ENCODE peak calls at places on chromosome 21, in eight cellular contexts. One of them, this sample, is unnamed. For H3K9me3, the result is how much of the 10 kb centered on the place peaks cover.

GRCh38 chr21:43303240-43304178 is 123.4 kb downstream of the SIK1 start:
- DNase-seq in ovary: peak
- DNase-seq in tibial nerve: no peak
- DNase-seq in sigmoid colon: peak
- DNase-seq in upper lobe of left lung: no peak
- DNase-seq in stomach: no peak
- DNase-seq in suprapubic skin: no peak
- DNase-seq in A549: no peak
- DNase-seq in this sample: no peak

GRCh38 chr21:39633770-39634181 is 21.0 kb downstream of the B3GALT5 start:
- DNase-seq in ovary: no peak
- DNase-seq in upper lobe of left lung: no peak
- DNase-seq in A549: peak
- DNase-seq in suprapubic skin: no peak
- DNase-seq in sigmoid colon: no peak
- DNase-seq in stomach: no peak
- DNase-seq in tibial nerve: no peak
- DNase-seq in this sample: peak

GRCh38 chr21:42524341-42525227 is 10.9 kb downstream of the SLC37A1 start:
- DNase-seq in stomach: peak
- DNase-seq in ovary: peak
- DNase-seq in upper lobe of left lung: peak
- DNase-seq in suprapubic skin: peak
- DNase-seq in sigmoid colon: peak
- DNase-seq in A549: no peak
- DNase-seq in tibial nerve: peak
- DNase-seq in this sample: no peak

GRCh38 chr21:39461419-39461818 is 9.6 kb downstream of the SH3BGR start:
- DNase-seq in stomach: no peak
- DNase-seq in suprapubic skin: no peak
- DNase-seq in tibial nerve: no peak
- DNase-seq in A549: no peak
- DNase-seq in upper lobe of left lung: no peak
- DNase-seq in sigmoid colon: no peak
- DNase-seq in ovary: no peak
- DNase-seq in this sample: peak

GRCh38 chr21:16455978-16456377 is 726.2 kb downstream of the USP25 start:
- DNase-seq in suprapubic skin: no peak
- DNase-seq in upper lobe of left lung: no peak
- DNase-seq in stomach: no peak
- DNase-seq in tibial nerve: no peak
- DNase-seq in sigmoid colon: no peak
- DNase-seq in A549: no peak
- DNase-seq in ovary: no peak
- DNase-seq in this sample: no peak

GRCh38 chr21:43269981-43270670 is 101.3 kb downstream of the CRYAA start:
- DNase-seq in upper lobe of left lung: peak
- DNase-seq in tibial nerve: no peak
- DNase-seq in stomach: no peak
- DNase-seq in sigmoid colon: no peak
- DNase-seq in ovary: peak
- DNase-seq in A549: no peak
- DNase-seq in suprapubic skin: no peak
- DNase-seq in this sample: no peak

GRCh38 chr21:37557261-37557950 is 190.8 kb downstream of the DYRK1A start:
- DNase-seq in ovary: no peak
- DNase-seq in tibial nerve: no peak
- DNase-seq in stomach: no peak
- DNase-seq in sigmoid colon: no peak
- DNase-seq in suprapubic skin: no peak
- DNase-seq in A549: no peak
- DNase-seq in upper lobe of left lung: no peak
- DNase-seq in this sample: peak

GRCh38 chr21:43357708-43358430 is 69.1 kb downstream of the SIK1 start:
- DNase-seq in ovary: peak
- DNase-seq in sigmoid colon: no peak
- DNase-seq in suprapubic skin: no peak
- DNase-seq in tibial nerve: no peak
- DNase-seq in stomach: no peak
- DNase-seq in A549: no peak
- DNase-seq in upper lobe of left lung: peak
- DNase-seq in this sample: no peak

GRCh38 chr21:22476726-22477646 is 1478.8 kb downstream of the NCAM2 start:
- DNase-seq in tibial nerve: no peak
- DNase-seq in sigmoid colon: no peak
- DNase-seq in suprapubic skin: no peak
- DNase-seq in ovary: no peak
- DNase-seq in A549: no peak
- DNase-seq in stomach: no peak
- DNase-seq in upper lobe of left lung: no peak
- DNase-seq in this sample: no peak

GRCh38 chr21:22468893-22469292 is 1470.7 kb downstream of the NCAM2 start:
- DNase-seq in suprapubic skin: no peak
- DNase-seq in sigmoid colon: no peak
- DNase-seq in stomach: no peak
- DNase-seq in upper lobe of left lung: no peak
- DNase-seq in tibial nerve: no peak
- DNase-seq in A549: no peak
- DNase-seq in ovary: no peak
- DNase-seq in this sample: no peak

GRCh38 chr21:22476214-22476613 is 1478.0 kb downstream of the NCAM2 start:
- DNase-seq in stomach: no peak
- DNase-seq in ovary: no peak
- DNase-seq in A549: no peak
- DNase-seq in tibial nerve: no peak
- DNase-seq in upper lobe of left lung: no peak
- DNase-seq in suprapubic skin: no peak
- DNase-seq in sigmoid colon: no peak
- DNase-seq in this sample: no peak

DNA sequence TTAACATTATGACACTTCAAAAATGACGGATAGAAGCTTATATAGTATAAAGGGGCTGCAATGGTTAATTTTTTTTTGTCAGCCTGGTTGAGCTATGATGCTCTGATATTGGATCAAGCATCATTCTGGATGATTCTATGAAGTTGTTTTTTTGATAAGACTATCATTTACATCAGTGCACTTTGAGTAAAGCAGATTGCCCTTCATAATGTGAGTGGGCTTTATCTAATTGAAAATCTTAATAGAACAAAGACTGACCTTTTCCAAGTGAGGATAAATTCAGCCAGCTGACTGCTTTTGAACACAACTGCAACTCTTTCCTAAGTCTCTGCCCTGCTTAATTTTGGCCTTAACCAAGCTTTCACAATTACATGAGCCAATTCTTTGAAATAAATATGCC is 1476.2 kb downstream of the NCAM2 start:
- DNase-seq in suprapubic skin: no peak
- DNase-seq in stomach: no peak
- DNase-seq in ovary: no peak
- DNase-seq in upper lobe of left lung: no peak
- DNase-seq in A549: no peak
- DNase-seq in tibial nerve: no peak
- DNase-seq in sigmoid colon: no peak
- DNase-seq in this sample: no peak
- H3K9me3 ChIP-seq in suprapubic skin: under half
- H3K9me3 ChIP-seq in stomach: under half
- H3K9me3 ChIP-seq in ovary: under half
- H3K9me3 ChIP-seq in upper lobe of left lung: under half
- H3K9me3 ChIP-seq in A549: under half
- H3K9me3 ChIP-seq in tibial nerve: under half
- H3K9me3 ChIP-seq in sigmoid colon: under half
- H3K9me3 ChIP-seq in this sample: under half

DNA sequence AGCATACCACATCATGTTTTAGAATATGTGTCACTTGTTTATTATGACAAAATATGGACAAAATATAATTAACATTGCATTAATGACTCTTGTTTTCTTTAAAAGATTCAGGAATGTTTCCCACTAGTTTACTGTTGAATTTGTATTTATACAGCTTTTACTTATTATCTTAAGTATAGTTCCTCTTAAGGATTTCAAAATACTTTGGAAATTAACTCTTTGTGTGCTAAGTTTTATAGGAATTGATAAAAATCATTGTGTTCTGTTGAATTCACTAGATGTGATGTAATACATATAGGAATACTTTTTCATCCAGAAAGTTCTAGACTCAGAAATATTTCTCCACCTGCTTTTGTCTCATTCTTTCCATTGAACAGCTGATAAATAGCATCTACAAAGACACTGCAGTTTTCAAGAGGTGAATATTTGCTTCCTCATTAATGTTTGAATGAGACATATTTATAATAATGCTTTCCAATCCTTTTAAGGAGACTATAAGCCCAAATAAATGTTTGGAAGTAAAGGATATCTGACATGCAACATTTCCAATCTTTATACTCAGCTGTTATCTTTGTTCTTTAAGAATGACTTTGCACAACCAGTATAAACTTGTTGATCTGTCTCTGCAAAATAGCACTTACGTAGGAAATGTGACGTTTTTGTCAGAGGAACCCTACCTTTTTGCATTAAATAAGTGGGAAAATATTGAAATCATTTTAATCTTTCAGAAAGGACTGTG is 38.4 kb upstream of the SAMSN1 start:
- DNase-seq in upper lobe of left lung: no peak
- DNase-seq in tibial nerve: no peak
- DNase-seq in suprapubic skin: no peak
- DNase-seq in ovary: no peak
- DNase-seq in stomach: no peak
- DNase-seq in sigmoid colon: no peak
- DNase-seq in A549: no peak
- DNase-seq in this sample: no peak
- TF ChIP-seq EP300 in upper lobe of left lung: no peak
- TF ChIP-seq EP300 in tibial nerve: no peak
- TF ChIP-seq EP300 in suprapubic skin: no peak
- TF ChIP-seq EP300 in ovary: no peak
- TF ChIP-seq EP300 in stomach: no peak
- TF ChIP-seq EP300 in sigmoid colon: no peak
- TF ChIP-seq EP300 in A549: no peak
- TF ChIP-seq EP300 in this sample: no peak

GRCh38 chr21:14545906-14546480 is at the start of gene SAMSN1:
- DNase-seq in suprapubic skin: no peak
- DNase-seq in sigmoid colon: peak
- DNase-seq in upper lobe of left lung: no peak
- DNase-seq in A549: no peak
- DNase-seq in ovary: no peak
- DNase-seq in tibial nerve: no peak
- DNase-seq in stomach: peak
- DNase-seq in this sample: no peak

GRCh38 chr21:14538477-14538876 is 7.6 kb downstream of the SAMSN1 start:
- DNase-seq in tibial nerve: no peak
- DNase-seq in upper lobe of left lung: no peak
- DNase-seq in ovary: no peak
- DNase-seq in A549: no peak
- DNase-seq in sigmoid colon: no peak
- DNase-seq in suprapubic skin: no peak
- DNase-seq in stomach: no peak
- DNase-seq in this sample: no peak

GRCh38 chr21:14543983-14544382 is 2.1 kb downstream of the SAMSN1 start:
- DNase-seq in sigmoid colon: no peak
- DNase-seq in suprapubic skin: no peak
- DNase-seq in upper lobe of left lung: no peak
- DNase-seq in A549: no peak
- DNase-seq in tibial nerve: no peak
- DNase-seq in stomach: no peak
- DNase-seq in ovary: no peak
- DNase-seq in this sample: no peak

GRCh38 chr21:14542638-14543037 is 3.5 kb downstream of the SAMSN1 start:
- DNase-seq in tibial nerve: no peak
- DNase-seq in sigmoid colon: no peak
- DNase-seq in upper lobe of left lung: no peak
- DNase-seq in ovary: no peak
- DNase-seq in stomach: no peak
- DNase-seq in A549: no peak
- DNase-seq in suprapubic skin: no peak
- DNase-seq in this sample: no peak

DNA sequence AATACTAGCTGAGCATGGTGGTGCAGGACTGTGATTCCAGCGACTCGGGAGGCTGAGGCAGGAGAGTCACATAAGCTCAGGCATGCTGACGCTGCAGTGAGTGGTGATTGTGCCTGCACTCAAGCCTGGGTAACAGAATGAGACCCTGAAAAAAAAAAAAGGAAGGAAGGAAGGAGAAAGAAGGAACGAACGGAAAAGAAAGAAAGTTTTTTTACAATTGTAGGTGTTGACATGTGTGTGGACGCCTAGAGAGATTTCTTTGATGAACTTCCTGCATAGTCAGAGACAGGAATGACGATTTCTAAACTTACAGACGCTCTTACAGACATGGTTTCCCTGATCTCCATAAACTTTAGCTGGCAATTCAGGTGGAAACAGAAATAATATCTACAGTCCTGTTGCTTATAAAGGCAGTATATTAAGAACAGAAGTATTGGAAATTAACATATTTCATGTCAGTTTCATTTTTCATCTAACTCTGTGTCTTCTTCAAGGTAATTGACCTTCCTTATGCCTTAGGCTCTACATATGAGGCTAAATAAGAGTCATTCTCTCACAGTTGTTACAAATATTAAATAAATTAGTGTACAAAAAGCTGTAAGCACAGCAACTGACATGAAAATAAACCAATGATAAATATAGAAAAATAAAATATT is 4.1 kb downstream of the SAMSN1 start:
- DNase-seq in A549: no peak
- DNase-seq in sigmoid colon: no peak
- DNase-seq in suprapubic skin: no peak
- DNase-seq in stomach: no peak
- DNase-seq in tibial nerve: no peak
- DNase-seq in upper lobe of left lung: no peak
- DNase-seq in ovary: no peak
- DNase-seq in this sample: no peak
- H3K4me3 ChIP-seq in A549: no peak
- H3K4me3 ChIP-seq in sigmoid colon: no peak
- H3K4me3 ChIP-seq in suprapubic skin: peak
- H3K4me3 ChIP-seq in stomach: peak
- H3K4me3 ChIP-seq in tibial nerve: no peak
- H3K4me3 ChIP-seq in upper lobe of left lung: no peak
- H3K4me3 ChIP-seq in ovary: no peak
- H3K4me3 ChIP-seq in this sample: no peak

GRCh38 chr21:23008803-23009202 is 2010.6 kb downstream of the NCAM2 start:
- DNase-seq in upper lobe of left lung: no peak
- DNase-seq in A549: no peak
- DNase-seq in stomach: no peak
- DNase-seq in sigmoid colon: no peak
- DNase-seq in ovary: no peak
- DNase-seq in tibial nerve: no peak
- DNase-seq in suprapubic skin: no peak
- DNase-seq in this sample: no peak

GRCh38 chr21:23014021-23014420 is 2015.8 kb downstream of the NCAM2 start:
- DNase-seq in ovary: no peak
- DNase-seq in tibial nerve: no peak
- DNase-seq in A549: no peak
- DNase-seq in stomach: no peak
- DNase-seq in suprapubic skin: no peak
- DNase-seq in upper lobe of left lung: no peak
- DNase-seq in sigmoid colon: no peak
- DNase-seq in this sample: no peak

GRCh38 chr21:23003951-23004350 is 2005.7 kb downstream of the NCAM2 start:
- DNase-seq in suprapubic skin: no peak
- DNase-seq in tibial nerve: no peak
- DNase-seq in A549: no peak
- DNase-seq in ovary: no peak
- DNase-seq in upper lobe of left lung: no peak
- DNase-seq in stomach: no peak
- DNase-seq in sigmoid colon: no peak
- DNase-seq in this sample: no peak

DNA sequence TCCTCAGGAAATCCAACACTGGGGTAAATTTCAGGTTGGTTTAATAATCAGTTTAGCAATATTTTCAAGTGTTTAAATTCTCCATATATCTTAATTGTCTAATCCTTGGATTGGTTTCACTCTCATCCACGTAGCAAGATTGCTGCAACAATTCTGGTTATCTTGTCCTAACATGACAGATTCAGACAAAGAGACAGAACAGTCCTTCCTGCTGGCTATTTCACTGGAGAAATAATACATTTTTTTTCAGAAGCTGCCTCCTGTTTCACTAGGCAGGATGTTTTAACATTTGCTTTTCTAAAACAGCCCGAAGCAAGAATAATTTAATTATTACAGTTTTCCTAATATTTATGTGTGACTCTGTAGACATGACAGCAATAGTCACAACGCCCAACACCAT is 2011.2 kb downstream of the NCAM2 start:
- DNase-seq in suprapubic skin: no peak
- DNase-seq in tibial nerve: no peak
- DNase-seq in stomach: no peak
- DNase-seq in ovary: no peak
- DNase-seq in sigmoid colon: no peak
- DNase-seq in upper lobe of left lung: no peak
- DNase-seq in A549: no peak
- DNase-seq in this sample: no peak
- H3K9me3 ChIP-seq in suprapubic skin: under half
- H3K9me3 ChIP-seq in tibial nerve: under half
- H3K9me3 ChIP-seq in stomach: under half
- H3K9me3 ChIP-seq in ovary: under half
- H3K9me3 ChIP-seq in sigmoid colon: under half
- H3K9me3 ChIP-seq in upper lobe of left lung: under half
- H3K9me3 ChIP-seq in A549: under half
- H3K9me3 ChIP-seq in this sample: under half

This sample was measured in esophagus muscularis mucosa.